ENCODE peak calls at places on chromosome 22, in ten cellular contexts. F is fibroblast of lung, Y is HCT116, W is neural progenitor cell, R is right atrium auricular region, E is colonic mucosa, D is stomach, P is mammary epithelial cell, C is Peyer's patch, O is hepatocyte. N is an unnamed sample. For H3K27me3, the result is how much of the 10 kb centered on the place peaks cover.

GRCh38 chr22:43637267-43637666 is 174.8 kb downstream of the EFCAB6 start:
- DNase-seq in P (no peak), O (no peak), F (no peak), W (no peak), R (no peak), E (no peak), D (no peak), C (no peak), Y (no peak), N (no peak)

GRCh38 chr22:22802346-22802970 is 85.2 kb upstream of the IGLL5 start:
- DNase-seq in W (peak), D (no peak), F (no peak), O (no peak), Y (no peak), C (no peak), P (no peak), R (no peak), E (no peak), N (no peak)

GRCh38 chr22:24827305-24827704 is 21.3 kb downstream of the SGSM1 start:
- DNase-seq in Y (no peak), F (no peak), W (no peak), D (peak), R (no peak), O (peak), E (peak), P (no peak), C (no peak), N (no peak)

GRCh38 chr22:28981818-28982499 is 79.7 kb downstream of the C22orf31 start:
- DNase-seq in D (no peak), O (no peak), F (no peak), E (no peak), Y (no peak), P (no peak), W (no peak), R (no peak), C (no peak), N (no peak)

GRCh38 chr22:43946391-43946680 is 8.9 kb upstream of the SAMM50 start:
- DNase-seq in F (no peak), C (no peak), R (no peak), D (no peak), O (no peak), W (peak), P (no peak), Y (no peak), E (no peak), N (no peak)

GRCh38 chr22:38982008-38982927 is at the start of gene APOBEC3B:
- DNase-seq in Y (peak), O (peak), R (peak), C (no peak), E (peak), W (peak), D (peak), F (peak), P (peak), N (peak)

GRCh38 chr22:24407884-24408283 is 19.5 kb upstream of the ADORA2A start:
- DNase-seq in W (no peak), Y (no peak), R (no peak), F (no peak), P (no peak), D (no peak), E (no peak), O (no peak), C (no peak), N (no peak)

GRCh38 chr22:25111579-25112517 is 87.8 kb upstream of the CRYBB3 start:
- DNase-seq in P (no peak), D (peak), C (no peak), R (peak), F (no peak), Y (no peak), E (peak), O (peak), W (no peak), N (no peak)

GRCh38 chr22:25368271-25368670 is 148.8 kb downstream of the CRYBB2 start:
- DNase-seq in D (peak), P (no peak), C (no peak), W (no peak), F (peak), O (peak), R (no peak), Y (no peak), E (peak), N (peak)

GRCh38 chr22:23215294-23216204 is 35.2 kb downstream of the BCR start:
- DNase-seq in W (no peak), D (peak), F (no peak), P (peak), R (no peak), O (no peak), C (no peak), E (no peak), Y (no peak), N (no peak)

GRCh38 chr22:29914165-29914564 is 31.2 kb downstream of the MTMR3 start:
- DNase-seq in D (no peak), O (peak), C (no peak), F (peak), E (no peak), Y (no peak), W (no peak), R (no peak), P (peak), N (peak)

GRCh38 chr22:50674127-50674493 is 1.5 kb downstream of the SHANK3 start:
- DNase-seq in D (no peak), P (no peak), R (no peak), C (no peak), F (no peak), W (peak), E (no peak), Y (no peak), O (peak), N (no peak)

GRCh38 chr22:22944268-22944985 is 56.8 kb downstream of the IGLL5 start:
- DNase-seq in R (peak), W (no peak), Y (no peak), F (no peak), C (peak), D (peak), P (no peak), E (peak), O (peak), N (no peak)

GRCh38 chr22:17171016-17171312 is 11.9 kb upstream of the HDHD5 start:
- DNase-seq in F (no peak), D (no peak), R (no peak), Y (no peak), O (no peak), C (no peak), P (no peak), W (no peak), E (no peak), N (no peak)

GRCh38 chr22:47333625-47334024 is 571.2 kb downstream of the TBC1D22A start:
- DNase-seq in D (no peak), W (no peak), O (no peak), E (no peak), P (peak), R (no peak), Y (peak), C (no peak), F (peak), N (peak)

GRCh38 chr22:20507253-20508066 is at the start of gene MED15:
- DNase-seq in W (peak), C (peak), E (peak), P (peak), Y (peak), D (peak), F (peak), O (peak), R (peak), N (peak)

GRCh38 chr22:20551805-20552449 is 44.5 kb downstream of the MED15 start:
- DNase-seq in P (no peak), E (no peak), F (no peak), Y (no peak), O (no peak), C (peak), D (no peak), W (no peak), R (no peak), N (no peak)

GRCh38 chr22:32791056-32791455 is 10.4 kb upstream of the TIMP3 start:
- DNase-seq in C (no peak), W (no peak), F (no peak), P (no peak), Y (no peak), E (no peak), O (no peak), D (no peak), R (no peak), N (no peak)

GRCh38 chr22:32796865-32797573 is 4.5 kb upstream of the TIMP3 start:
- DNase-seq in O (peak), R (peak), E (peak), C (no peak), Y (peak), P (peak), W (peak), D (peak), F (peak), N (peak)

GRCh38 chr22:32793604-32794003 is 7.9 kb upstream of the TIMP3 start:
- DNase-seq in Y (no peak), W (no peak), E (no peak), R (no peak), O (no peak), C (no peak), D (no peak), P (no peak), F (no peak), N (no peak)

GRCh38 chr22:32795214-32795596 is 6.3 kb upstream of the TIMP3 start:
- DNase-seq in F (no peak), C (no peak), O (no peak), D (no peak), Y (no peak), E (no peak), R (no peak), W (no peak), P (no peak), N (no peak)

GRCh38 chr22:32794449-32795213 is 6.9 kb upstream of the TIMP3 start:
- DNase-seq in R (no peak), Y (peak), D (no peak), O (no peak), W (no peak), E (no peak), C (no peak), P (no peak), F (peak), N (no peak)
- TF ChIP-seq CTCF in R (no peak), Y (no peak), D (no peak), O (no peak), W (peak), E (no peak), C (no peak), P (no peak), F (no peak), N (peak)

GRCh38 chr22:46031561-46031960 is 54.6 kb upstream of the WNT7B start:
- DNase-seq in C (no peak), F (no peak), P (no peak), E (no peak), Y (no peak), D (no peak), O (no peak), R (no peak), W (no peak), N (no peak)

GRCh38 chr22:46031066-46031465 is 54.1 kb upstream of the WNT7B start:
- DNase-seq in D (no peak), Y (no peak), F (no peak), W (no peak), O (no peak), E (no peak), C (no peak), P (no peak), R (no peak), N (no peak)

GRCh38 chr22:46030241-46030880 is 53.4 kb upstream of the WNT7B start:
- DNase-seq in C (no peak), P (no peak), O (no peak), E (no peak), Y (no peak), D (no peak), W (no peak), R (no peak), F (no peak), N (no peak)

GRCh38 chr22:46033256-46034200 is 56.6 kb upstream of the WNT7B start:
- DNase-seq in E (no peak), R (no peak), D (no peak), P (no peak), C (no peak), O (no peak), Y (no peak), F (peak), W (no peak), N (no peak)

DNA sequence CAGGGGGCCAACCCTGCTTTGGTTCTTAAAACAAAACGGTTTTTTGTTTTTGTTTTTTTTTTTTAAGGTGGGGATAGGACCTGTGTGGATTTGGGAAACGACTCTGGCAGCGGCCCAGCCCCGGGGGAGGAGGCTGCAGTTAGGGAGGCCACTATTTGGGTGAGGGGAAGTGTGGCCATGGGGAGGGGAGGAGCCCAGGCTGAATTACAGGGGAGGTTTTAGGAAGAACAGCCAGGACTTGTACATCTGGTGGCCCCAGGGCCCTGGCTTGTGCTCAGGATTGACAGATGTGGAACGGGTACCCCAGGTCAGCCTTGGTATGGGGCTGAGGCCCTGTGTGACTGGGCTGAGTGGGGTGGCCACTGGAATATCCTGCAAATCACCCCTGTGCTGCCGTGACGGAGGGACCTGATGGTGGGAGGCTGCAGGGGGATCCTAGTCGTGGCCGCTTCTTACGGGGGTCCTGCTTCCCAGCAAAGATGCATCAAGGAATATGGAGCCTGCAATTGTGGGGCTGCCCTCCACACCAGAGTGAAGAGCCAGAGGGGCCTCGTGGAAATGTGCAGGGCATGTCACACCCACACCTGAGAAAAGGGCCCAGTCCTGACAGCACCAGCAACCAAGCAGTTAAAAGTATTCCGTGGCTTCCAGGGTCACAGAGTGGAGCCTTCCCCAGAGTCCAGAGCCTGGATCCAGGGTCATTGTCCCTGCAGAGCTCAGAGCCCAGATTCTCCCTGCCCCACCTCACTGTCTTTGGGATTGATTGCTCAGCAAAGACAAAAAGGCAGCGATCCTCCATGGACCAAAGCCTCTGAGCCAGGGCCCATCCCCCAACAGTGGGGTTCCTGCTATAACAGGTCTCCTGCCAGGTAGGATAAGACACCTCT is 55.2 kb upstream of the WNT7B start:
- DNase-seq in R (no peak), D (no peak), P (no peak), C (no peak), O (no peak), Y (no peak), W (no peak), F (no peak), E (no peak), N (no peak)
- H3K27ac ChIP-seq in R (no peak), D (no peak), P (no peak), C (no peak), O (no peak), Y (no peak), W (no peak), F (no peak), E (no peak), N (no peak)

GRCh38 chr22:48504519-48505140 is 1323.0 kb downstream of the BRD1 start:
- DNase-seq in D (no peak), C (no peak), F (no peak), W (no peak), R (no peak), E (no peak), O (no peak), Y (no peak), P (no peak), N (no peak)

GRCh38 chr22:48507171-48507570 is 1320.5 kb downstream of the BRD1 start:
- DNase-seq in P (no peak), D (no peak), Y (no peak), W (no peak), R (no peak), E (no peak), C (no peak), F (no peak), O (no peak), N (no peak)

GRCh38 chr22:48506506-48507145 is 1321.0 kb downstream of the BRD1 start:
- DNase-seq in R (no peak), D (no peak), W (no peak), O (no peak), C (no peak), F (no peak), Y (no peak), E (no peak), P (no peak), N (no peak)

GRCh38 chr22:48507595-48508350 is 1319.9 kb downstream of the BRD1 start:
- DNase-seq in F (no peak), Y (no peak), R (no peak), C (no peak), W (no peak), E (no peak), P (no peak), O (no peak), D (no peak), N (no peak)

DNA sequence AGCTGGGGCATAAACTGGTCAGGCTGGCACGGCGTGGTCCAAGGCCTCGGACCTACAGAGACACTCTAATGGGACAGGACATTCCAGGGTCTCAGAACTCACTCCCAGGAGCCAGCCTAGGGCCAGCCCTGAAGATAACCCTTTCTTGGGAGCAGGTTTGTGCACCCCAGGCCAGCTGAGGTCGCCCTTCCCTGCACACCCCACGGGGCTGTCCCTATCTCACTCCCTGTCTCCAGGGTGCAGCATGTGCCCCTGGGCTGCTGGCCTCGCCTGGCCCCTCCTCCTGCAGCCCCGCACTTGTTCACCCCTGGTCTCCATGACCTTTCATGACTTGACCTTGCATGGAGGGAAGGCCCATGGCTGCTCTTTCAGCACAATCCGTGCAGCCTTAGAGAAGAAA is 1321.8 kb downstream of the BRD1 start:
- DNase-seq in R (no peak), C (no peak), F (no peak), D (no peak), W (no peak), P (no peak), O (no peak), E (no peak), Y (no peak), N (no peak)
- H3K27me3 ChIP-seq in R (under half), C (under half), F (under half), D (under half), W (under half), P (under half), O (under half), E (under half), Y (under half), N (under half)

DNA sequence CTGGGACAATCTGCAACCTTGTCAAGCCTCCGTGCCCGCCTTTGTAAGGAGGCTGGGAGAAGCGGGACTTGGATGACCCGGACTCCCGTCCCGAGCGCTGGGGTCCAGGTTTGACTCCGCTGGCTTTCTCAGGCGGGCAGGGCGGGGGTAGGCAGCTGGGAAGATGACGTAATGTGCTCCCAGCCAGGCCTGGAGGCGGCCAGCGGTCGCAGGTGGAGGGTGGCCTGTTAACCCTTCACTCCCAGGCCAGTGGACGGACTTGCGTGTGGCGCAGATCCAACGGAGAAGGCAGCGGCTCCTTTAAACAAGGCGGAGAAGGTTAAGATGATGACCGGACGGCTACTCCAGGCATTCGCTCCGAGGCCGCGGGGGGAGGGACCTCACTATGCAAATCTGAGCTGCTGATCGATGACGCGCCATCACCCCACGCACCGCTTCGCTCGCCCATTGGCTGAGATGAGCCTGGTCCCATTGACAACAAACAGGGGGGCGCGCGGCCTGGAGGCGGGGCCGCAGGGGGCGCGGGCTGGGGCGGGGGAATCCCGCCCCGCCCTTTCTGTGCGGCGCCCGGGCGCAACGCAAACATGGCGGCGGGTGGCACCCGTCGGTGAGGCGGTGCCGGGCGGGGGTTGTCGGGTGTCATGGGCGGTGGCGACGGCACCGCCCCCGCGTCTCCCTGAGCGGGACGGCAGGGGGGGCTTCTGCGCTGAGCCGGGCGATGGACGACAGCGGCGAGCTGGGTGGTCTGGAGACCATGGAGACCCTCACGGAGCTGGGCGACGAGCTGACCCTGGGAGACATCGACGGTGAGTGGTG is at the start of gene SREBF2:
- DNase-seq in E (peak), W (peak), P (peak), F (peak), D (peak), C (peak), O (peak), R (peak), Y (peak), N (peak)
- TF ChIP-seq CTCF in E (no peak), W (peak), P (no peak), F (no peak), D (no peak), C (peak), O (no peak), R (no peak), Y (no peak), N (no peak)

GRCh38 chr22:36432592-36433317 is 45.0 kb upstream of the MYH9 start:
- DNase-seq in R (no peak), E (no peak), O (no peak), C (no peak), W (no peak), D (no peak), F (no peak), P (no peak), Y (no peak), N (peak)

GRCh38 chr22:36433318-36434231 is 45.8 kb upstream of the MYH9 start:
- DNase-seq in C (no peak), R (no peak), Y (no peak), F (no peak), D (peak), E (peak), O (no peak), P (no peak), W (no peak), N (no peak)

GRCh38 chr22:36431977-36432376 is 44.2 kb upstream of the MYH9 start:
- DNase-seq in D (no peak), Y (no peak), P (no peak), E (no peak), C (no peak), R (no peak), F (no peak), W (no peak), O (no peak), N (no peak)

GRCh38 chr22:36439481-36440271 is 41.8 kb downstream of the TXN2 start:
- DNase-seq in E (peak), P (peak), Y (no peak), R (no peak), D (no peak), C (no peak), W (no peak), F (peak), O (peak), N (peak)

GRCh38 chr22:36435516-36436415 is 45.7 kb downstream of the TXN2 start:
- DNase-seq in P (peak), W (peak), D (peak), R (no peak), E (peak), O (peak), Y (no peak), C (peak), F (no peak), N (no peak)
- H3K27ac ChIP-seq in P (peak), W (no peak), D (peak), R (no peak), E (peak), O (peak), Y (no peak), C (peak), F (no peak), N (no peak)

N was measured in brain microvascular endothelial cell.